ENCODE peak calls at places on chromosome 2, in six cellular contexts. One of them, this sample, is unnamed.

GRCh38 chr2:62482558-62483352 is 23.2 kb downstream of the TMEM17 start:
- DNase-seq in stimulated activated CD8-positive, alpha-beta memory T cell treated with anti-CD3 and anti-CD28 coated beads, Interleukin-2, amount 100 ng/mL, for 48 hours: no peak
- DNase-seq in skeletal muscle cell: no peak
- DNase-seq in left lobe of liver: no peak
- DNase-seq in heart left ventricle: no peak
- DNase-seq in EL: no peak
- DNase-seq in this sample: no peak

GRCh38 chr2:96881349-96882195 is 11.7 kb upstream of the SEMA4C start:
- DNase-seq in heart left ventricle: no peak
- DNase-seq in stimulated activated CD8-positive, alpha-beta memory T cell treated with anti-CD3 and anti-CD28 coated beads, Interleukin-2, amount 100 ng/mL, for 48 hours: no peak
- DNase-seq in skeletal muscle cell: no peak
- DNase-seq in left lobe of liver: no peak
- DNase-seq in EL: no peak
- DNase-seq in this sample: no peak

GRCh38 chr2:178427458-178427857 is 23.5 kb downstream of the PRKRA start:
- DNase-seq in left lobe of liver: no peak
- DNase-seq in heart left ventricle: no peak
- DNase-seq in skeletal muscle cell: no peak
- DNase-seq in stimulated activated CD8-positive, alpha-beta memory T cell treated with anti-CD3 and anti-CD28 coated beads, Interleukin-2, amount 100 ng/mL, for 48 hours: no peak
- DNase-seq in EL: no peak
- DNase-seq in this sample: no peak

GRCh38 chr2:125405816-125406215 is 1250.1 kb upstream of the GYPC start:
- DNase-seq in EL: peak
- DNase-seq in heart left ventricle: no peak
- DNase-seq in skeletal muscle cell: peak
- DNase-seq in left lobe of liver: no peak
- DNase-seq in stimulated activated CD8-positive, alpha-beta memory T cell treated with anti-CD3 and anti-CD28 coated beads, Interleukin-2, amount 100 ng/mL, for 48 hours: no peak
- DNase-seq in this sample: peak

GRCh38 chr2:106886916-106887758 is 1.2 kb upstream of the ST6GAL2 start:
- DNase-seq in EL: peak
- DNase-seq in skeletal muscle cell: no peak
- DNase-seq in heart left ventricle: peak
- DNase-seq in stimulated activated CD8-positive, alpha-beta memory T cell treated with anti-CD3 and anti-CD28 coated beads, Interleukin-2, amount 100 ng/mL, for 48 hours: no peak
- DNase-seq in left lobe of liver: peak
- DNase-seq in this sample: no peak

GRCh38 chr2:110105608-110106467 is 9.8 kb downstream of the MALL start:
- DNase-seq in EL: peak
- DNase-seq in skeletal muscle cell: no peak
- DNase-seq in stimulated activated CD8-positive, alpha-beta memory T cell treated with anti-CD3 and anti-CD28 coated beads, Interleukin-2, amount 100 ng/mL, for 48 hours: no peak
- DNase-seq in heart left ventricle: no peak
- DNase-seq in left lobe of liver: no peak
- DNase-seq in this sample: no peak

GRCh38 chr2:54809814-54810213 is 86.4 kb downstream of the EML6 start:
- DNase-seq in heart left ventricle: no peak
- DNase-seq in EL: peak
- DNase-seq in left lobe of liver: no peak
- DNase-seq in skeletal muscle cell: peak
- DNase-seq in stimulated activated CD8-positive, alpha-beta memory T cell treated with anti-CD3 and anti-CD28 coated beads, Interleukin-2, amount 100 ng/mL, for 48 hours: no peak
- DNase-seq in this sample: peak

GRCh38 chr2:38945931-38946330 is 56.3 kb downstream of the ARHGEF33 start:
- DNase-seq in EL: no peak
- DNase-seq in skeletal muscle cell: no peak
- DNase-seq in stimulated activated CD8-positive, alpha-beta memory T cell treated with anti-CD3 and anti-CD28 coated beads, Interleukin-2, amount 100 ng/mL, for 48 hours: no peak
- DNase-seq in heart left ventricle: no peak
- DNase-seq in left lobe of liver: no peak
- DNase-seq in this sample: no peak

GRCh38 chr2:56741601-56742102 is 557.9 kb downstream of the CCDC85A start:
- DNase-seq in skeletal muscle cell: peak
- DNase-seq in stimulated activated CD8-positive, alpha-beta memory T cell treated with anti-CD3 and anti-CD28 coated beads, Interleukin-2, amount 100 ng/mL, for 48 hours: no peak
- DNase-seq in left lobe of liver: no peak
- DNase-seq in EL: peak
- DNase-seq in heart left ventricle: peak
- DNase-seq in this sample: peak

GRCh38 chr2:17661460-17661859 is 92.2 kb downstream of the SMC6 start:
- DNase-seq in skeletal muscle cell: no peak
- DNase-seq in left lobe of liver: no peak
- DNase-seq in stimulated activated CD8-positive, alpha-beta memory T cell treated with anti-CD3 and anti-CD28 coated beads, Interleukin-2, amount 100 ng/mL, for 48 hours: no peak
- DNase-seq in EL: no peak
- DNase-seq in heart left ventricle: no peak
- DNase-seq in this sample: no peak

GRCh38 chr2:190127651-190128050 is 65.1 kb upstream of the MSTN start:
- DNase-seq in stimulated activated CD8-positive, alpha-beta memory T cell treated with anti-CD3 and anti-CD28 coated beads, Interleukin-2, amount 100 ng/mL, for 48 hours: no peak
- DNase-seq in heart left ventricle: no peak
- DNase-seq in skeletal muscle cell: no peak
- DNase-seq in EL: no peak
- DNase-seq in left lobe of liver: no peak
- DNase-seq in this sample: no peak

GRCh38 chr2:66862871-66863650 is 428.1 kb downstream of the MEIS1 start:
- DNase-seq in heart left ventricle: no peak
- DNase-seq in left lobe of liver: no peak
- DNase-seq in stimulated activated CD8-positive, alpha-beta memory T cell treated with anti-CD3 and anti-CD28 coated beads, Interleukin-2, amount 100 ng/mL, for 48 hours: no peak
- DNase-seq in EL: peak
- DNase-seq in skeletal muscle cell: peak
- DNase-seq in this sample: peak

GRCh38 chr2:227717687-227718567 is at the start of gene SLC19A3:
- DNase-seq in skeletal muscle cell: peak
- DNase-seq in left lobe of liver: peak
- DNase-seq in EL: peak
- DNase-seq in stimulated activated CD8-positive, alpha-beta memory T cell treated with anti-CD3 and anti-CD28 coated beads, Interleukin-2, amount 100 ng/mL, for 48 hours: no peak
- DNase-seq in heart left ventricle: peak
- DNase-seq in this sample: no peak

GRCh38 chr2:135802350-135802749 is 34.6 kb downstream of the LCT start:
- DNase-seq in stimulated activated CD8-positive, alpha-beta memory T cell treated with anti-CD3 and anti-CD28 coated beads, Interleukin-2, amount 100 ng/mL, for 48 hours: no peak
- DNase-seq in EL: no peak
- DNase-seq in skeletal muscle cell: no peak
- DNase-seq in heart left ventricle: no peak
- DNase-seq in left lobe of liver: no peak
- DNase-seq in this sample: no peak

GRCh38 chr2:172429351-172429968 is 2.1 kb downstream of the ITGA6 start:
- DNase-seq in EL: no peak
- DNase-seq in left lobe of liver: no peak
- DNase-seq in stimulated activated CD8-positive, alpha-beta memory T cell treated with anti-CD3 and anti-CD28 coated beads, Interleukin-2, amount 100 ng/mL, for 48 hours: no peak
- DNase-seq in heart left ventricle: no peak
- DNase-seq in skeletal muscle cell: no peak
- DNase-seq in this sample: no peak

GRCh38 chr2:157261199-157261782 is 3.8 kb downstream of the GALNT5 start:
- DNase-seq in heart left ventricle: no peak
- DNase-seq in EL: peak
- DNase-seq in left lobe of liver: no peak
- DNase-seq in stimulated activated CD8-positive, alpha-beta memory T cell treated with anti-CD3 and anti-CD28 coated beads, Interleukin-2, amount 100 ng/mL, for 48 hours: peak
- DNase-seq in skeletal muscle cell: peak
- DNase-seq in this sample: no peak

GRCh38 chr2:16644204-16644925 is 21.3 kb downstream of the CYRIA start:
- DNase-seq in heart left ventricle: no peak
- DNase-seq in stimulated activated CD8-positive, alpha-beta memory T cell treated with anti-CD3 and anti-CD28 coated beads, Interleukin-2, amount 100 ng/mL, for 48 hours: no peak
- DNase-seq in EL: no peak
- DNase-seq in skeletal muscle cell: no peak
- DNase-seq in left lobe of liver: no peak
- DNase-seq in this sample: no peak

GRCh38 chr2:137964066-137964858 is at the start of gene HNMT:
- DNase-seq in stimulated activated CD8-positive, alpha-beta memory T cell treated with anti-CD3 and anti-CD28 coated beads, Interleukin-2, amount 100 ng/mL, for 48 hours: no peak
- DNase-seq in left lobe of liver: peak
- DNase-seq in EL: peak
- DNase-seq in skeletal muscle cell: peak
- DNase-seq in heart left ventricle: peak
- DNase-seq in this sample: peak

GRCh38 chr2:82875891-82876290 is 1583.2 kb downstream of the SUCLG1 start:
- DNase-seq in skeletal muscle cell: no peak
- DNase-seq in EL: no peak
- DNase-seq in left lobe of liver: no peak
- DNase-seq in stimulated activated CD8-positive, alpha-beta memory T cell treated with anti-CD3 and anti-CD28 coated beads, Interleukin-2, amount 100 ng/mL, for 48 hours: no peak
- DNase-seq in heart left ventricle: no peak
- DNase-seq in this sample: no peak

GRCh38 chr2:96260404-96261260 is 5.2 kb downstream of the TMEM127 start:
- DNase-seq in skeletal muscle cell: peak
- DNase-seq in stimulated activated CD8-positive, alpha-beta memory T cell treated with anti-CD3 and anti-CD28 coated beads, Interleukin-2, amount 100 ng/mL, for 48 hours: no peak
- DNase-seq in EL: peak
- DNase-seq in heart left ventricle: no peak
- DNase-seq in left lobe of liver: peak
- DNase-seq in this sample: no peak

GRCh38 chr2:188622898-188623297 is 331.2 kb downstream of the GULP1 start:
- DNase-seq in left lobe of liver: no peak
- DNase-seq in heart left ventricle: no peak
- DNase-seq in EL: no peak
- DNase-seq in stimulated activated CD8-positive, alpha-beta memory T cell treated with anti-CD3 and anti-CD28 coated beads, Interleukin-2, amount 100 ng/mL, for 48 hours: no peak
- DNase-seq in skeletal muscle cell: no peak
- DNase-seq in this sample: no peak

GRCh38 chr2:71498261-71498701 is 44.9 kb downstream of the DYSF start:
- DNase-seq in EL: peak
- DNase-seq in stimulated activated CD8-positive, alpha-beta memory T cell treated with anti-CD3 and anti-CD28 coated beads, Interleukin-2, amount 100 ng/mL, for 48 hours: no peak
- DNase-seq in heart left ventricle: no peak
- DNase-seq in left lobe of liver: no peak
- DNase-seq in skeletal muscle cell: peak
- DNase-seq in this sample: peak

GRCh38 chr2:210188755-210189154 is 17.5 kb upstream of the KANSL1L start:
- DNase-seq in heart left ventricle: no peak
- DNase-seq in EL: no peak
- DNase-seq in left lobe of liver: no peak
- DNase-seq in skeletal muscle cell: no peak
- DNase-seq in stimulated activated CD8-positive, alpha-beta memory T cell treated with anti-CD3 and anti-CD28 coated beads, Interleukin-2, amount 100 ng/mL, for 48 hours: no peak
- DNase-seq in this sample: no peak

GRCh38 chr2:164859251-164859818 is 17.7 kb upstream of the COBLL1 start:
- DNase-seq in stimulated activated CD8-positive, alpha-beta memory T cell treated with anti-CD3 and anti-CD28 coated beads, Interleukin-2, amount 100 ng/mL, for 48 hours: no peak
- DNase-seq in skeletal muscle cell: no peak
- DNase-seq in heart left ventricle: no peak
- DNase-seq in left lobe of liver: no peak
- DNase-seq in EL: no peak
- DNase-seq in this sample: no peak

GRCh38 chr2:190267302-190267701 is 52.3 kb downstream of the HIBCH start:
- DNase-seq in EL: peak
- DNase-seq in left lobe of liver: no peak
- DNase-seq in stimulated activated CD8-positive, alpha-beta memory T cell treated with anti-CD3 and anti-CD28 coated beads, Interleukin-2, amount 100 ng/mL, for 48 hours: no peak
- DNase-seq in skeletal muscle cell: peak
- DNase-seq in heart left ventricle: no peak
- DNase-seq in this sample: peak

GRCh38 chr2:86613515-86613914 is 10.2 kb downstream of the RNF103 start:
- DNase-seq in stimulated activated CD8-positive, alpha-beta memory T cell treated with anti-CD3 and anti-CD28 coated beads, Interleukin-2, amount 100 ng/mL, for 48 hours: no peak
- DNase-seq in EL: no peak
- DNase-seq in left lobe of liver: no peak
- DNase-seq in heart left ventricle: no peak
- DNase-seq in skeletal muscle cell: no peak
- DNase-seq in this sample: no peak

GRCh38 chr2:2057125-2057721 is 273.9 kb downstream of the MYT1L start:
- DNase-seq in stimulated activated CD8-positive, alpha-beta memory T cell treated with anti-CD3 and anti-CD28 coated beads, Interleukin-2, amount 100 ng/mL, for 48 hours: peak
- DNase-seq in left lobe of liver: no peak
- DNase-seq in heart left ventricle: peak
- DNase-seq in EL: peak
- DNase-seq in skeletal muscle cell: peak
- DNase-seq in this sample: no peak